ENCODE peak calls at places on chromosomes 6 and 20, in eight cellular contexts. One of them, this sample, is unnamed.

GRCh38 chr20:2559641-2560040 is 23.3 kb downstream of the TMC2 start:
- DNase-seq in spleen: no peak
- DNase-seq in transverse colon: no peak
- DNase-seq in stomach: no peak
- DNase-seq in HepG2: no peak
- DNase-seq in endothelial cell of umbilical vein: no peak
- DNase-seq in breast epithelium: no peak
- DNase-seq in HL-60: no peak
- DNase-seq in this sample: no peak

GRCh38 chr6:25665455-25665854 is 13.4 kb downstream of the SCGN start:
- DNase-seq in spleen: no peak
- DNase-seq in stomach: no peak
- DNase-seq in transverse colon: no peak
- DNase-seq in HL-60: no peak
- DNase-seq in endothelial cell of umbilical vein: no peak
- DNase-seq in breast epithelium: no peak
- DNase-seq in HepG2: no peak
- DNase-seq in this sample: no peak

GRCh38 chr6:51559059-51559458 is 528.4 kb downstream of the PKHD1 start:
- DNase-seq in HepG2: peak
- DNase-seq in transverse colon: no peak
- DNase-seq in stomach: peak
- DNase-seq in spleen: no peak
- DNase-seq in breast epithelium: no peak
- DNase-seq in endothelial cell of umbilical vein: no peak
- DNase-seq in HL-60: no peak
- DNase-seq in this sample: no peak

GRCh38 chr20:58833921-58834320 is 16.8 kb downstream of the GNAS-AS1 start:
- DNase-seq in HL-60: no peak
- DNase-seq in stomach: no peak
- DNase-seq in spleen: peak
- DNase-seq in endothelial cell of umbilical vein: no peak
- DNase-seq in breast epithelium: no peak
- DNase-seq in transverse colon: no peak
- DNase-seq in HepG2: no peak
- DNase-seq in this sample: no peak

GRCh38 chr6:33049323-33049722 is 24.1 kb downstream of the HLA-DPA1 start:
- DNase-seq in HepG2: no peak
- DNase-seq in endothelial cell of umbilical vein: no peak
- DNase-seq in spleen: no peak
- DNase-seq in stomach: no peak
- DNase-seq in breast epithelium: no peak
- DNase-seq in transverse colon: no peak
- DNase-seq in HL-60: no peak
- DNase-seq in this sample: no peak

GRCh38 chr6:46015119-46015968 is at the start of gene CLIC5:
- DNase-seq in HepG2: no peak
- DNase-seq in HL-60: no peak
- DNase-seq in stomach: peak
- DNase-seq in breast epithelium: peak
- DNase-seq in endothelial cell of umbilical vein: no peak
- DNase-seq in spleen: peak
- DNase-seq in transverse colon: peak
- DNase-seq in this sample: peak

GRCh38 chr6:2961491-2961890 is 9.9 kb downstream of the SERPINB6 start:
- DNase-seq in HL-60: no peak
- DNase-seq in HepG2: no peak
- DNase-seq in spleen: no peak
- DNase-seq in transverse colon: no peak
- DNase-seq in endothelial cell of umbilical vein: no peak
- DNase-seq in stomach: no peak
- DNase-seq in breast epithelium: no peak
- DNase-seq in this sample: no peak

GRCh38 chr20:59813948-59814834 is 119.2 kb downstream of the SYCP2 start:
- DNase-seq in spleen: no peak
- DNase-seq in transverse colon: no peak
- DNase-seq in breast epithelium: no peak
- DNase-seq in endothelial cell of umbilical vein: no peak
- DNase-seq in HL-60: no peak
- DNase-seq in HepG2: no peak
- DNase-seq in stomach: no peak
- DNase-seq in this sample: no peak

GRCh38 chr6:149234051-149234962 is 83.2 kb upstream of the TAB2 start:
- DNase-seq in spleen: no peak
- DNase-seq in HL-60: no peak
- DNase-seq in HepG2: no peak
- DNase-seq in transverse colon: no peak
- DNase-seq in endothelial cell of umbilical vein: peak
- DNase-seq in breast epithelium: no peak
- DNase-seq in stomach: no peak
- DNase-seq in this sample: no peak

GRCh38 chr6:104862456-104862855 is 2.7 kb upstream of the HACE1 start:
- DNase-seq in breast epithelium: no peak
- DNase-seq in endothelial cell of umbilical vein: no peak
- DNase-seq in HepG2: no peak
- DNase-seq in transverse colon: no peak
- DNase-seq in HL-60: no peak
- DNase-seq in stomach: no peak
- DNase-seq in spleen: no peak
- DNase-seq in this sample: no peak

GRCh38 chr20:48827880-48828733 is at the start of gene PREX1:
- DNase-seq in endothelial cell of umbilical vein: peak
- DNase-seq in HepG2: no peak
- DNase-seq in spleen: peak
- DNase-seq in HL-60: peak
- DNase-seq in transverse colon: peak
- DNase-seq in breast epithelium: peak
- DNase-seq in stomach: peak
- DNase-seq in this sample: peak
- H3K27ac ChIP-seq in endothelial cell of umbilical vein: peak
- H3K27ac ChIP-seq in HepG2: no peak
- H3K27ac ChIP-seq in spleen: peak
- H3K27ac ChIP-seq in HL-60: peak
- H3K27ac ChIP-seq in transverse colon: peak
- H3K27ac ChIP-seq in breast epithelium: peak
- H3K27ac ChIP-seq in stomach: peak
- H3K27ac ChIP-seq in this sample: peak

GRCh38 chr20:35663813-35664543 is 722 bp downstream of the CPNE1 start:
- DNase-seq in breast epithelium: peak
- DNase-seq in stomach: peak
- DNase-seq in HL-60: no peak
- DNase-seq in transverse colon: peak
- DNase-seq in HepG2: peak
- DNase-seq in endothelial cell of umbilical vein: peak
- DNase-seq in spleen: peak
- DNase-seq in this sample: peak
- TF ChIP-seq POLR2AphosphoS5 in breast epithelium: no peak
- TF ChIP-seq POLR2AphosphoS5 in stomach: no peak
- TF ChIP-seq POLR2AphosphoS5 in HL-60: no peak
- TF ChIP-seq POLR2AphosphoS5 in transverse colon: no peak
- TF ChIP-seq POLR2AphosphoS5 in HepG2: peak
- TF ChIP-seq POLR2AphosphoS5 in endothelial cell of umbilical vein: no peak
- TF ChIP-seq POLR2AphosphoS5 in spleen: peak
- TF ChIP-seq POLR2AphosphoS5 in this sample: peak

GRCh38 chr6:20210158-20210557 is 2.1 kb downstream of the MBOAT1 start:
- DNase-seq in stomach: no peak
- DNase-seq in endothelial cell of umbilical vein: no peak
- DNase-seq in HepG2: no peak
- DNase-seq in spleen: no peak
- DNase-seq in transverse colon: no peak
- DNase-seq in breast epithelium: no peak
- DNase-seq in HL-60: no peak
- DNase-seq in this sample: no peak

GRCh38 chr6:20213271-20213798 is 1.1 kb upstream of the MBOAT1 start:
- DNase-seq in transverse colon: no peak
- DNase-seq in stomach: no peak
- DNase-seq in HL-60: no peak
- DNase-seq in endothelial cell of umbilical vein: no peak
- DNase-seq in breast epithelium: no peak
- DNase-seq in spleen: no peak
- DNase-seq in HepG2: no peak
- DNase-seq in this sample: no peak

GRCh38 chr6:20211037-20211940 is 980 bp downstream of the MBOAT1 start:
- DNase-seq in HepG2: no peak
- DNase-seq in transverse colon: peak
- DNase-seq in stomach: peak
- DNase-seq in breast epithelium: peak
- DNase-seq in HL-60: no peak
- DNase-seq in spleen: no peak
- DNase-seq in endothelial cell of umbilical vein: peak
- DNase-seq in this sample: peak

GRCh38 chr6:20212392-20213111 is at the start of gene MBOAT1:
- DNase-seq in transverse colon: peak
- DNase-seq in endothelial cell of umbilical vein: peak
- DNase-seq in breast epithelium: peak
- DNase-seq in HL-60: peak
- DNase-seq in spleen: peak
- DNase-seq in stomach: peak
- DNase-seq in HepG2: peak
- DNase-seq in this sample: peak

GRCh38 chr6:20211941-20212391 is 303 bp downstream of the MBOAT1 start:
- DNase-seq in breast epithelium: peak
- DNase-seq in HepG2: no peak
- DNase-seq in stomach: peak
- DNase-seq in transverse colon: peak
- DNase-seq in spleen: no peak
- DNase-seq in endothelial cell of umbilical vein: no peak
- DNase-seq in HL-60: no peak
- DNase-seq in this sample: peak
- H3K27ac ChIP-seq in breast epithelium: peak
- H3K27ac ChIP-seq in HepG2: no peak
- H3K27ac ChIP-seq in stomach: peak
- H3K27ac ChIP-seq in transverse colon: peak
- H3K27ac ChIP-seq in spleen: peak
- H3K27ac ChIP-seq in endothelial cell of umbilical vein: no peak
- H3K27ac ChIP-seq in HL-60: peak
- H3K27ac ChIP-seq in this sample: peak

DNA sequence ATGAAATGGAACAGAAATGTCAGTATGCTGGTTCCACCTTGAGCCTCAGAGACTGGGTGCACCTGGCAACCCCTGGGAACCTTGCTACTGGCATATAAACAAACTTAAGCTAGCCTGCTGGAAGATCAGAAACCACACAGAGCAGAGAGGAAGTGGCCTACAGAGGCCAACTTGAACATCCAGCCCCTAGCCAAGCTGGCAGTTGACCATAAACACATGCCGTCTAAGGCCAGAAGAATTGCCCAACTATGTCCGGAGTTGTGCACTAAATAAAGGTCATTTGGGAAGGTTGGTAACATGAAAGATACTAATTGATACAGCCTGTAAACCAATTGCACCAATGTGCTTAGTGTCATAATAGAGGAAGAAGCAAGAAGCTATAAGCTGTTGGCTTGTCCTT is 266.6 kb upstream of the BTBD3 start:
- DNase-seq in stomach: no peak
- DNase-seq in breast epithelium: no peak
- DNase-seq in spleen: no peak
- DNase-seq in transverse colon: no peak
- DNase-seq in endothelial cell of umbilical vein: no peak
- DNase-seq in HepG2: no peak
- DNase-seq in HL-60: peak
- DNase-seq in this sample: no peak
- TF ChIP-seq POLR2AphosphoS5 in stomach: no peak
- TF ChIP-seq POLR2AphosphoS5 in breast epithelium: no peak
- TF ChIP-seq POLR2AphosphoS5 in spleen: no peak
- TF ChIP-seq POLR2AphosphoS5 in transverse colon: no peak
- TF ChIP-seq POLR2AphosphoS5 in endothelial cell of umbilical vein: no peak
- TF ChIP-seq POLR2AphosphoS5 in HepG2: no peak
- TF ChIP-seq POLR2AphosphoS5 in HL-60: no peak
- TF ChIP-seq POLR2AphosphoS5 in this sample: no peak

GRCh38 chr6:36340671-36341454 is 4.2 kb upstream of the BNIP5 start:
- DNase-seq in HepG2: peak
- DNase-seq in spleen: peak
- DNase-seq in HL-60: no peak
- DNase-seq in endothelial cell of umbilical vein: peak
- DNase-seq in stomach: peak
- DNase-seq in transverse colon: peak
- DNase-seq in breast epithelium: peak
- DNase-seq in this sample: peak
- H3K27ac ChIP-seq in HepG2: no peak
- H3K27ac ChIP-seq in spleen: no peak
- H3K27ac ChIP-seq in HL-60: no peak
- H3K27ac ChIP-seq in endothelial cell of umbilical vein: no peak
- H3K27ac ChIP-seq in stomach: peak
- H3K27ac ChIP-seq in transverse colon: peak
- H3K27ac ChIP-seq in breast epithelium: no peak
- H3K27ac ChIP-seq in this sample: no peak

DNA sequence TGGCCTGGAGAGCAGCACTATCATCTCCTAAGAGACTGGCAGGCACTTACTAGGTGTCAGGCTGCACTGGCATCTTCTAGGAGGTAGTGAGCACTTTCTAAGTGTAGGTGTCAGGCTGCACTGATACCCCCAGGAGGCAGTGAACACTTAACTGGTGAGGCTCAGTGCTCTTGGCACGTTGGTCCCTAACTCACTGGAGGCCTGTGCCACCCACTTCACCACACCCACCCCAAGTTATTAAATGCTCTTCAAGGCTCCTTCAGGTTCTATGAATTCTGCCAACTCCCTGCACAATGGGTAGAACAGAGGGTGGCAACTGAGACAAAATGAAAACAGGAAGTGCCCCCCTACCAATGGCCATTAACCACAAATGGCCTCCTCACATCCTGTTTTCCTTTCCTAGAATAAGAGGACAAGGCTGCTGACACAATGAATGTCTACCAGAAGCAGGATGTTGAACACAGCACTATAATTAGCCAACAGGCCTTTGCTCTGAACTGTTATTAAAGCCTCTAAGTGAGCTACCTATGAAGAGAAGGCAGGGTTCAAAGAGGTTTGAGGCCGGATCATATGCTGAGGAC is 29.4 kb downstream of the NCOA5 start:
- DNase-seq in transverse colon: no peak
- DNase-seq in endothelial cell of umbilical vein: peak
- DNase-seq in stomach: no peak
- DNase-seq in breast epithelium: no peak
- DNase-seq in HL-60: no peak
- DNase-seq in spleen: no peak
- DNase-seq in HepG2: no peak
- DNase-seq in this sample: no peak
- TF ChIP-seq POLR2AphosphoS5 in transverse colon: no peak
- TF ChIP-seq POLR2AphosphoS5 in endothelial cell of umbilical vein: peak
- TF ChIP-seq POLR2AphosphoS5 in stomach: no peak
- TF ChIP-seq POLR2AphosphoS5 in breast epithelium: no peak
- TF ChIP-seq POLR2AphosphoS5 in HL-60: no peak
- TF ChIP-seq POLR2AphosphoS5 in spleen: peak
- TF ChIP-seq POLR2AphosphoS5 in HepG2: no peak
- TF ChIP-seq POLR2AphosphoS5 in this sample: no peak